ENCODE peak calls at places on chromosomes 16 and 17, in seven cellular contexts. One of them, this sample, is unnamed.
A peak's percentile ranks its signal among the peaks of the same experiment; 100 is the strongest.

GRCh38 chr16:13907431-13907830 is 12.5 kb upstream of the ERCC4 start:
- DNase-seq in heart left ventricle: no peak
- DNase-seq in sigmoid colon: no peak
- DNase-seq in prostate gland: no peak
- DNase-seq in IMR-90: no peak
- DNase-seq in HCT116: no peak
- DNase-seq in A549: no peak
- DNase-seq in this sample: no peak

GRCh38 chr17:37821025-37821713 is 76.3 kb upstream of the HNF1B start:
- DNase-seq in heart left ventricle: no peak
- DNase-seq in sigmoid colon: no peak
- DNase-seq in prostate gland: no peak
- DNase-seq in IMR-90: peak; percentile 62
- DNase-seq in HCT116: no peak
- DNase-seq in A549: no peak
- DNase-seq in this sample: no peak

GRCh38 chr17:67046398-67046797 is 2.0 kb downstream of the CACNG1 start:
- DNase-seq in heart left ventricle: no peak
- DNase-seq in sigmoid colon: no peak
- DNase-seq in prostate gland: no peak
- DNase-seq in IMR-90: no peak
- DNase-seq in HCT116: no peak
- DNase-seq in A549: no peak
- DNase-seq in this sample: no peak

GRCh38 chr17:17079336-17079735 is 37.1 kb downstream of the MPRIP start:
- DNase-seq in heart left ventricle: no peak
- DNase-seq in sigmoid colon: peak; percentile 38
- DNase-seq in prostate gland: no peak
- DNase-seq in IMR-90: no peak
- DNase-seq in HCT116: no peak
- DNase-seq in A549: no peak
- DNase-seq in this sample: peak; percentile 15

GRCh38 chr16:1342526-1343427 is 8.9 kb downstream of the TSR3 start:
- DNase-seq in heart left ventricle: peak; percentile 94
- DNase-seq in sigmoid colon: peak; percentile 91
- DNase-seq in prostate gland: peak; percentile 97
- DNase-seq in IMR-90: peak; percentile 82
- DNase-seq in HCT116: peak; percentile 95
- DNase-seq in A549: peak; percentile 99
- DNase-seq in this sample: peak; percentile 67

GRCh38 chr17:82985973-82986372 is 93.4 kb upstream of the METRNL start:
- DNase-seq in heart left ventricle: no peak
- DNase-seq in sigmoid colon: no peak
- DNase-seq in prostate gland: no peak
- DNase-seq in IMR-90: peak; percentile 46
- DNase-seq in HCT116: no peak
- DNase-seq in A549: no peak
- DNase-seq in this sample: no peak

GRCh38 chr17:32960815-32961214 is 30.8 kb upstream of the SPACA3 start:
- DNase-seq in heart left ventricle: no peak
- DNase-seq in sigmoid colon: no peak
- DNase-seq in prostate gland: no peak
- DNase-seq in IMR-90: no peak
- DNase-seq in HCT116: no peak
- DNase-seq in A549: no peak
- DNase-seq in this sample: no peak

GRCh38 chr16:50548659-50549560 is 714 bp downstream of the NKD1 start:
- DNase-seq in heart left ventricle: no peak
- DNase-seq in sigmoid colon: peak; percentile 72
- DNase-seq in prostate gland: no peak
- DNase-seq in IMR-90: no peak
- DNase-seq in HCT116: no peak
- DNase-seq in A549: no peak
- DNase-seq in this sample: peak; percentile 29

GRCh38 chr16:25089346-25089745 is 22.2 kb upstream of the LCMT1 start:
- DNase-seq in heart left ventricle: no peak
- DNase-seq in sigmoid colon: no peak
- DNase-seq in prostate gland: no peak
- DNase-seq in IMR-90: no peak
- DNase-seq in HCT116: no peak
- DNase-seq in A549: no peak
- DNase-seq in this sample: no peak

GRCh38 chr17:72985882-72986720 is 106.4 kb downstream of the SLC39A11 start:
- DNase-seq in heart left ventricle: no peak
- DNase-seq in sigmoid colon: no peak
- DNase-seq in prostate gland: peak; percentile 64
- DNase-seq in IMR-90: peak; percentile 80
- DNase-seq in HCT116: peak; percentile 70
- DNase-seq in A549: peak; percentile 79
- DNase-seq in this sample: peak; percentile 22

GRCh38 chr16:66800856-66801255 is 528 bp downstream of the TERB1 start:
- DNase-seq in heart left ventricle: no peak
- DNase-seq in sigmoid colon: no peak
- DNase-seq in prostate gland: no peak
- DNase-seq in IMR-90: no peak
- DNase-seq in HCT116: no peak
- DNase-seq in A549: no peak
- DNase-seq in this sample: no peak

GRCh38 chr16:1621851-1622250 is 9.7 kb downstream of the CRAMP1 start:
- DNase-seq in heart left ventricle: no peak
- DNase-seq in sigmoid colon: no peak
- DNase-seq in prostate gland: no peak
- DNase-seq in IMR-90: no peak
- DNase-seq in HCT116: no peak
- DNase-seq in A549: no peak
- DNase-seq in this sample: no peak

GRCh38 chr17:3004925-3005324 is 58.5 kb downstream of the OR1D5 start:
- DNase-seq in heart left ventricle: peak; percentile 46
- DNase-seq in sigmoid colon: peak; percentile 72
- DNase-seq in prostate gland: no peak
- DNase-seq in IMR-90: no peak
- DNase-seq in HCT116: no peak
- DNase-seq in A549: no peak
- DNase-seq in this sample: no peak

GRCh38 chr17:77110006-77110374 is 30.8 kb upstream of the SEC14L1 start:
- DNase-seq in heart left ventricle: no peak
- DNase-seq in sigmoid colon: no peak
- DNase-seq in prostate gland: peak; percentile 67
- DNase-seq in IMR-90: peak; percentile 28
- DNase-seq in HCT116: no peak
- DNase-seq in A549: no peak
- DNase-seq in this sample: no peak

GRCh38 chr16:56019274-56019673 is 144.1 kb upstream of the CES5A start:
- DNase-seq in heart left ventricle: no peak
- DNase-seq in sigmoid colon: no peak
- DNase-seq in prostate gland: no peak
- DNase-seq in IMR-90: no peak
- DNase-seq in HCT116: no peak
- DNase-seq in A549: no peak
- DNase-seq in this sample: no peak

GRCh38 chr17:38559025-38559879 is 46.5 kb downstream of the SRCIN1 start:
- DNase-seq in heart left ventricle: peak; percentile 84
- DNase-seq in sigmoid colon: peak; percentile 92
- DNase-seq in prostate gland: peak; percentile 95
- DNase-seq in IMR-90: peak; percentile 38
- DNase-seq in HCT116: peak; percentile 80
- DNase-seq in A549: peak; percentile 96
- DNase-seq in this sample: peak; percentile 88

GRCh38 chr17:38673714-38674012 is 1.1 kb downstream of the EPOP start:
- DNase-seq in heart left ventricle: no peak
- DNase-seq in sigmoid colon: no peak
- DNase-seq in prostate gland: no peak
- DNase-seq in IMR-90: no peak
- DNase-seq in HCT116: no peak
- DNase-seq in A549: no peak
- DNase-seq in this sample: peak; percentile 34

GRCh38 chr17:39617100-39617445 is 9.4 kb upstream of the NEUROD2 start:
- DNase-seq in heart left ventricle: no peak
- DNase-seq in sigmoid colon: no peak
- DNase-seq in prostate gland: no peak
- DNase-seq in IMR-90: no peak
- DNase-seq in HCT116: no peak
- DNase-seq in A549: no peak
- DNase-seq in this sample: no peak

GRCh38 chr17:56933151-56933745 is 19.4 kb upstream of the TRIM25 start:
- DNase-seq in heart left ventricle: no peak
- DNase-seq in sigmoid colon: no peak
- DNase-seq in prostate gland: no peak
- DNase-seq in IMR-90: no peak
- DNase-seq in HCT116: no peak
- DNase-seq in A549: no peak
- DNase-seq in this sample: no peak

GRCh38 chr17:4362141-4362540 is 4.3 kb downstream of the UBE2G1 start:
- DNase-seq in heart left ventricle: no peak
- DNase-seq in sigmoid colon: peak; percentile 4
- DNase-seq in prostate gland: no peak
- DNase-seq in IMR-90: no peak
- DNase-seq in HCT116: no peak
- DNase-seq in A549: peak; percentile 44
- DNase-seq in this sample: no peak

GRCh38 chr17:79843917-79844815 is 4.9 kb upstream of the CBX4 start:
- DNase-seq in heart left ventricle: peak; percentile 86
- DNase-seq in sigmoid colon: peak; percentile 84
- DNase-seq in prostate gland: no peak
- DNase-seq in IMR-90: peak; percentile 61
- DNase-seq in HCT116: no peak
- DNase-seq in A549: peak; percentile 75
- DNase-seq in this sample: no peak

GRCh38 chr17:66675991-66676371 is 158.9 kb upstream of the CACNG5 start:
- DNase-seq in heart left ventricle: no peak
- DNase-seq in sigmoid colon: peak; percentile 67
- DNase-seq in prostate gland: peak; percentile 93
- DNase-seq in IMR-90: no peak
- DNase-seq in HCT116: no peak
- DNase-seq in A549: no peak
- DNase-seq in this sample: peak; percentile 27

GRCh38 chr17:73642659-73643011 is 1.6 kb downstream of the SDK2 start:
- DNase-seq in heart left ventricle: no peak
- DNase-seq in sigmoid colon: no peak
- DNase-seq in prostate gland: no peak
- DNase-seq in IMR-90: no peak
- DNase-seq in HCT116: no peak
- DNase-seq in A549: no peak
- DNase-seq in this sample: no peak

GRCh38 chr16:48308535-48308934 is 61.2 kb upstream of the ABCC11 start:
- DNase-seq in heart left ventricle: no peak
- DNase-seq in sigmoid colon: no peak
- DNase-seq in prostate gland: no peak
- DNase-seq in IMR-90: no peak
- DNase-seq in HCT116: no peak
- DNase-seq in A549: no peak
- DNase-seq in this sample: no peak
- H3K9me3 ChIP-seq in heart left ventricle: peaks cover 58% of the 10 kb centered on the region
- H3K9me3 ChIP-seq in sigmoid colon: no peaks in the 10 kb centered on the region
- H3K9me3 ChIP-seq in prostate gland: no peaks in the 10 kb centered on the region
- H3K9me3 ChIP-seq in IMR-90: peaks cover 13% of the 10 kb centered on the region
- H3K9me3 ChIP-seq in HCT116: peaks cover 5% of the 10 kb centered on the region
- H3K9me3 ChIP-seq in A549: peaks cover 46% of the 10 kb centered on the region
- H3K9me3 ChIP-seq in this sample: peaks cover 37% of the 10 kb centered on the region

GRCh38 chr16:23181506-23181905 is 1.0 kb upstream of the SCNN1G start:
- DNase-seq in heart left ventricle: no peak
- DNase-seq in sigmoid colon: no peak
- DNase-seq in prostate gland: no peak
- DNase-seq in IMR-90: no peak
- DNase-seq in HCT116: no peak
- DNase-seq in A549: no peak
- DNase-seq in this sample: no peak
- H3K27ac ChIP-seq in heart left ventricle: no peak overlapping the region
- H3K27ac ChIP-seq in sigmoid colon: no peak overlapping the region
- H3K27ac ChIP-seq in prostate gland: no peak overlapping the region
- H3K27ac ChIP-seq in IMR-90: no peak overlapping the region
- H3K27ac ChIP-seq in HCT116: no peak overlapping the region
- H3K27ac ChIP-seq in A549: no peak overlapping the region
- H3K27ac ChIP-seq in this sample: no peak overlapping the region

GRCh38 chr17:8798176-8799000 is 777 bp downstream of the MFSD6L start:
- DNase-seq in heart left ventricle: no peak
- DNase-seq in sigmoid colon: no peak
- DNase-seq in prostate gland: no peak
- DNase-seq in IMR-90: no peak
- DNase-seq in HCT116: no peak
- DNase-seq in A549: no peak
- DNase-seq in this sample: no peak

GRCh38 chr17:8799001-8799850 is at the start of gene MFSD6L:
- DNase-seq in heart left ventricle: no peak
- DNase-seq in sigmoid colon: no peak
- DNase-seq in prostate gland: no peak
- DNase-seq in IMR-90: no peak
- DNase-seq in HCT116: no peak
- DNase-seq in A549: no peak
- DNase-seq in this sample: no peak

GRCh38 chr17:8801135-8801840 is 2.1 kb upstream of the MFSD6L start:
- DNase-seq in heart left ventricle: no peak
- DNase-seq in sigmoid colon: no peak
- DNase-seq in prostate gland: no peak
- DNase-seq in IMR-90: no peak
- DNase-seq in HCT116: no peak
- DNase-seq in A549: no peak
- DNase-seq in this sample: no peak

GRCh38 chr17:8800656-8801055 is 1.5 kb upstream of the MFSD6L start:
- DNase-seq in heart left ventricle: no peak
- DNase-seq in sigmoid colon: no peak
- DNase-seq in prostate gland: no peak
- DNase-seq in IMR-90: no peak
- DNase-seq in HCT116: no peak
- DNase-seq in A549: no peak
- DNase-seq in this sample: no peak

DNA sequence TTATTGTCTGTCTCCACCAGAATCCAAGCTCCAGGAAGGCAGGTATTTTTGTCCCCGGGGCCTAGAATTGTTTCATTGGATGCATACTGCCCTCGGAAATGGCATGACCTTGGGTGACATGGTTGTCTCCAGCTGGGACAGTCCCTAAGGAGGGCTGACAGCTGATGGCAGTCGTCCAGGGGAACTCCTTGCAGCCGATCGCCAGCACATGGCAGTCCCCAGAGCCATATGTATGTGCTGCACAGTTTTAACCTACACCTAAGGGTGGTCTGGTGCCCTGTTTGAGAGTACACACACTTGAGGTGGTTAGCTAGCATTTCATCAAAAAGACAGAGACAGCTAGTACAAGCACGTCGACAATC is 667 bp upstream of the MFSD6L start:
- DNase-seq in heart left ventricle: no peak
- DNase-seq in sigmoid colon: no peak
- DNase-seq in prostate gland: no peak
- DNase-seq in IMR-90: no peak
- DNase-seq in HCT116: no peak
- DNase-seq in A549: no peak
- DNase-seq in this sample: no peak
- TF ChIP-seq POLR2A in heart left ventricle: no peak
- TF ChIP-seq POLR2A in sigmoid colon: no peak
- TF ChIP-seq POLR2A in prostate gland: no peak
- TF ChIP-seq POLR2A in IMR-90: no peak
- TF ChIP-seq POLR2A in HCT116: no peak
- TF ChIP-seq POLR2A in A549: no peak
- TF ChIP-seq POLR2A in this sample: no peak

DNA sequence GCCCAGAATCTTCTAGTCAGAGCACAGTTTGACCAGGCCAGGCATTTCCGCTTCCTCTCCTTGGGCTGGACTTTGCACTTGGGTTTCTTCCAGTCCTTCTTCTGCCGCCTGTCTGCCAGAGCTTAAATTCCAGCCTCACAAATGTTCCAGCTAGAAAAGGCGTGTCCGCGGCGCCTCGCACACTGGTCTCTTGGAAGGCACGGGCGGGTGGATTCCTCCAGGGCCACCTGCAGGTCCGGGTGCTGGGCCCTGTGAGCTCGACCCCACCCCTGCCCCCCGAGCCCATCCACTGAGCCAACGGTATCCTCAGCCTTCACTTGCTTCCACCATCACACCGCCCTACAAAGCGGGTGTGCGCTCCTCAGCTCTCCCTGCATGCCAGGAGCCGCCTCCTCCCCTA is 2026.5 kb downstream of the TP53TG3F start:
- DNase-seq in heart left ventricle: no peak
- DNase-seq in sigmoid colon: no peak
- DNase-seq in prostate gland: no peak
- DNase-seq in IMR-90: no peak
- DNase-seq in HCT116: no peak
- DNase-seq in A549: no peak
- DNase-seq in this sample: no peak
- H3K9me3 ChIP-seq in heart left ventricle: no peaks in the 10 kb centered on the region
- H3K9me3 ChIP-seq in sigmoid colon: no peaks in the 10 kb centered on the region
- H3K9me3 ChIP-seq in prostate gland: no peaks in the 10 kb centered on the region
- H3K9me3 ChIP-seq in IMR-90: peaks cover 9% of the 10 kb centered on the region
- H3K9me3 ChIP-seq in HCT116: peaks cover 11% of the 10 kb centered on the region
- H3K9me3 ChIP-seq in A549: no peaks in the 10 kb centered on the region
- H3K9me3 ChIP-seq in this sample: no peaks in the 10 kb centered on the region

This sample was measured in uterus.